ENCODE peak calls at places on chromosome X, in eight cellular contexts. One of them, this sample, is unnamed.

GRCh38 chrX:133325422-133325821 is 89.9 kb downstream of the GPC4 start:
- DNase-seq in mammary epithelial cell: no peak
- DNase-seq in activated T-helper 1 cell treated with anti-CD3 and anti-CD28 coated beads, Interleukin-2, amount 50 U/mL, for 16 hours: no peak
- DNase-seq in posterior vena cava: no peak
- DNase-seq in neural progenitor cell: no peak
- DNase-seq in NCI-H748 treated with DMSO at 0.1 percent for 48 hours: no peak
- DNase-seq in GM13977: no peak
- DNase-seq in neural crest cell: no peak
- DNase-seq in this sample: no peak

GRCh38 chrX:12225073-12225472 is 86.8 kb downstream of the FRMPD4 start:
- DNase-seq in activated T-helper 1 cell treated with anti-CD3 and anti-CD28 coated beads, Interleukin-2, amount 50 U/mL, for 16 hours: no peak
- DNase-seq in neural progenitor cell: no peak
- DNase-seq in posterior vena cava: no peak
- DNase-seq in neural crest cell: no peak
- DNase-seq in mammary epithelial cell: no peak
- DNase-seq in NCI-H748 treated with DMSO at 0.1 percent for 48 hours: no peak
- DNase-seq in GM13977: no peak
- DNase-seq in this sample: no peak

GRCh38 chrX:74179071-74179470 is 124.9 kb upstream of the ZCCHC13 start:
- DNase-seq in NCI-H748 treated with DMSO at 0.1 percent for 48 hours: no peak
- DNase-seq in neural progenitor cell: no peak
- DNase-seq in GM13977: no peak
- DNase-seq in neural crest cell: no peak
- DNase-seq in mammary epithelial cell: no peak
- DNase-seq in posterior vena cava: no peak
- DNase-seq in activated T-helper 1 cell treated with anti-CD3 and anti-CD28 coated beads, Interleukin-2, amount 50 U/mL, for 16 hours: no peak
- DNase-seq in this sample: no peak

GRCh38 chrX:131235768-131236167 is 53.3 kb downstream of the IGSF1 start:
- DNase-seq in GM13977: no peak
- DNase-seq in NCI-H748 treated with DMSO at 0.1 percent for 48 hours: no peak
- DNase-seq in posterior vena cava: no peak
- DNase-seq in neural progenitor cell: no peak
- DNase-seq in neural crest cell: no peak
- DNase-seq in mammary epithelial cell: no peak
- DNase-seq in activated T-helper 1 cell treated with anti-CD3 and anti-CD28 coated beads, Interleukin-2, amount 50 U/mL, for 16 hours: no peak
- DNase-seq in this sample: no peak

GRCh38 chrX:105882581-105883275 is 60.4 kb downstream of the NRK start:
- DNase-seq in neural crest cell: no peak
- DNase-seq in NCI-H748 treated with DMSO at 0.1 percent for 48 hours: no peak
- DNase-seq in mammary epithelial cell: no peak
- DNase-seq in posterior vena cava: no peak
- DNase-seq in activated T-helper 1 cell treated with anti-CD3 and anti-CD28 coated beads, Interleukin-2, amount 50 U/mL, for 16 hours: no peak
- DNase-seq in neural progenitor cell: no peak
- DNase-seq in GM13977: no peak
- DNase-seq in this sample: no peak

GRCh38 chrX:95248386-95248785 is 1436.3 kb upstream of the DIAPH2 start:
- DNase-seq in NCI-H748 treated with DMSO at 0.1 percent for 48 hours: no peak
- DNase-seq in neural progenitor cell: no peak
- DNase-seq in neural crest cell: no peak
- DNase-seq in mammary epithelial cell: no peak
- DNase-seq in activated T-helper 1 cell treated with anti-CD3 and anti-CD28 coated beads, Interleukin-2, amount 50 U/mL, for 16 hours: no peak
- DNase-seq in posterior vena cava: no peak
- DNase-seq in GM13977: no peak
- DNase-seq in this sample: no peak

GRCh38 chrX:50718791-50719190 is 95.2 kb downstream of the SHROOM4 start:
- DNase-seq in posterior vena cava: no peak
- DNase-seq in activated T-helper 1 cell treated with anti-CD3 and anti-CD28 coated beads, Interleukin-2, amount 50 U/mL, for 16 hours: no peak
- DNase-seq in GM13977: no peak
- DNase-seq in mammary epithelial cell: no peak
- DNase-seq in neural progenitor cell: no peak
- DNase-seq in neural crest cell: no peak
- DNase-seq in NCI-H748 treated with DMSO at 0.1 percent for 48 hours: no peak
- DNase-seq in this sample: no peak

GRCh38 chrX:128436397-128437103 is 384.3 kb upstream of the ACTRT1 start:
- DNase-seq in NCI-H748 treated with DMSO at 0.1 percent for 48 hours: no peak
- DNase-seq in posterior vena cava: no peak
- DNase-seq in activated T-helper 1 cell treated with anti-CD3 and anti-CD28 coated beads, Interleukin-2, amount 50 U/mL, for 16 hours: no peak
- DNase-seq in neural progenitor cell: no peak
- DNase-seq in mammary epithelial cell: no peak
- DNase-seq in neural crest cell: no peak
- DNase-seq in GM13977: no peak
- DNase-seq in this sample: no peak

GRCh38 chrX:29453333-29453732 is 762.0 kb upstream of the MAGEB2 start:
- DNase-seq in posterior vena cava: no peak
- DNase-seq in mammary epithelial cell: no peak
- DNase-seq in neural crest cell: no peak
- DNase-seq in NCI-H748 treated with DMSO at 0.1 percent for 48 hours: no peak
- DNase-seq in activated T-helper 1 cell treated with anti-CD3 and anti-CD28 coated beads, Interleukin-2, amount 50 U/mL, for 16 hours: no peak
- DNase-seq in neural progenitor cell: no peak
- DNase-seq in GM13977: no peak
- DNase-seq in this sample: no peak

GRCh38 chrX:40816906-40817305 is 81.6 kb upstream of the MED14 start:
- DNase-seq in activated T-helper 1 cell treated with anti-CD3 and anti-CD28 coated beads, Interleukin-2, amount 50 U/mL, for 16 hours: no peak
- DNase-seq in posterior vena cava: no peak
- DNase-seq in neural progenitor cell: no peak
- DNase-seq in mammary epithelial cell: no peak
- DNase-seq in neural crest cell: no peak
- DNase-seq in GM13977: no peak
- DNase-seq in NCI-H748 treated with DMSO at 0.1 percent for 48 hours: no peak
- DNase-seq in this sample: no peak

GRCh38 chrX:54415534-54416350 is 24.5 kb upstream of the TSR2 start:
- DNase-seq in posterior vena cava: no peak
- DNase-seq in neural crest cell: peak
- DNase-seq in mammary epithelial cell: no peak
- DNase-seq in neural progenitor cell: peak
- DNase-seq in GM13977: no peak
- DNase-seq in activated T-helper 1 cell treated with anti-CD3 and anti-CD28 coated beads, Interleukin-2, amount 50 U/mL, for 16 hours: no peak
- DNase-seq in NCI-H748 treated with DMSO at 0.1 percent for 48 hours: no peak
- DNase-seq in this sample: no peak

GRCh38 chrX:150473371-150473770 is 95.0 kb upstream of the MTM1 start:
- DNase-seq in GM13977: no peak
- DNase-seq in neural crest cell: no peak
- DNase-seq in activated T-helper 1 cell treated with anti-CD3 and anti-CD28 coated beads, Interleukin-2, amount 50 U/mL, for 16 hours: no peak
- DNase-seq in neural progenitor cell: no peak
- DNase-seq in posterior vena cava: no peak
- DNase-seq in mammary epithelial cell: no peak
- DNase-seq in NCI-H748 treated with DMSO at 0.1 percent for 48 hours: no peak
- DNase-seq in this sample: no peak

GRCh38 chrX:97215166-97215565 is 331.5 kb downstream of the RPA4 start:
- DNase-seq in neural progenitor cell: no peak
- DNase-seq in GM13977: no peak
- DNase-seq in activated T-helper 1 cell treated with anti-CD3 and anti-CD28 coated beads, Interleukin-2, amount 50 U/mL, for 16 hours: no peak
- DNase-seq in mammary epithelial cell: no peak
- DNase-seq in NCI-H748 treated with DMSO at 0.1 percent for 48 hours: no peak
- DNase-seq in posterior vena cava: no peak
- DNase-seq in neural crest cell: no peak
- DNase-seq in this sample: no peak

GRCh38 chrX:54695816-54696487 is 102.1 kb downstream of the ITIH6 start:
- DNase-seq in posterior vena cava: no peak
- DNase-seq in neural progenitor cell: no peak
- DNase-seq in NCI-H748 treated with DMSO at 0.1 percent for 48 hours: no peak
- DNase-seq in mammary epithelial cell: no peak
- DNase-seq in GM13977: peak
- DNase-seq in activated T-helper 1 cell treated with anti-CD3 and anti-CD28 coated beads, Interleukin-2, amount 50 U/mL, for 16 hours: no peak
- DNase-seq in neural crest cell: no peak
- DNase-seq in this sample: no peak

GRCh38 chrX:35016051-35016450 is 73.5 kb downstream of the FAM47B start:
- DNase-seq in mammary epithelial cell: no peak
- DNase-seq in GM13977: no peak
- DNase-seq in neural progenitor cell: no peak
- DNase-seq in NCI-H748 treated with DMSO at 0.1 percent for 48 hours: no peak
- DNase-seq in activated T-helper 1 cell treated with anti-CD3 and anti-CD28 coated beads, Interleukin-2, amount 50 U/mL, for 16 hours: no peak
- DNase-seq in posterior vena cava: no peak
- DNase-seq in neural crest cell: no peak
- DNase-seq in this sample: no peak

GRCh38 chrX:120014354-120015129 is 62.9 kb downstream of the RHOXF2B start:
- DNase-seq in neural crest cell: no peak
- DNase-seq in mammary epithelial cell: no peak
- DNase-seq in posterior vena cava: no peak
- DNase-seq in NCI-H748 treated with DMSO at 0.1 percent for 48 hours: no peak
- DNase-seq in GM13977: no peak
- DNase-seq in activated T-helper 1 cell treated with anti-CD3 and anti-CD28 coated beads, Interleukin-2, amount 50 U/mL, for 16 hours: no peak
- DNase-seq in neural progenitor cell: no peak
- DNase-seq in this sample: no peak

GRCh38 chrX:69067841-69068240 is 97.4 kb downstream of the PJA1 start:
- DNase-seq in activated T-helper 1 cell treated with anti-CD3 and anti-CD28 coated beads, Interleukin-2, amount 50 U/mL, for 16 hours: no peak
- DNase-seq in neural progenitor cell: no peak
- DNase-seq in neural crest cell: no peak
- DNase-seq in mammary epithelial cell: no peak
- DNase-seq in posterior vena cava: peak
- DNase-seq in GM13977: no peak
- DNase-seq in NCI-H748 treated with DMSO at 0.1 percent for 48 hours: no peak
- DNase-seq in this sample: no peak

GRCh38 chrX:69538321-69538876 is 34.3 kb downstream of the NALF2 start:
- DNase-seq in NCI-H748 treated with DMSO at 0.1 percent for 48 hours: peak
- DNase-seq in posterior vena cava: peak
- DNase-seq in neural crest cell: peak
- DNase-seq in activated T-helper 1 cell treated with anti-CD3 and anti-CD28 coated beads, Interleukin-2, amount 50 U/mL, for 16 hours: peak
- DNase-seq in neural progenitor cell: peak
- DNase-seq in mammary epithelial cell: peak
- DNase-seq in GM13977: peak
- DNase-seq in this sample: peak

GRCh38 chrX:133544105-133544504 is 128.8 kb upstream of the GPC4 start:
- DNase-seq in mammary epithelial cell: peak
- DNase-seq in activated T-helper 1 cell treated with anti-CD3 and anti-CD28 coated beads, Interleukin-2, amount 50 U/mL, for 16 hours: no peak
- DNase-seq in GM13977: no peak
- DNase-seq in neural progenitor cell: no peak
- DNase-seq in NCI-H748 treated with DMSO at 0.1 percent for 48 hours: no peak
- DNase-seq in neural crest cell: no peak
- DNase-seq in posterior vena cava: no peak
- DNase-seq in this sample: no peak

GRCh38 chrX:113790987-113791386 is 792.9 kb upstream of the HTR2C start:
- DNase-seq in activated T-helper 1 cell treated with anti-CD3 and anti-CD28 coated beads, Interleukin-2, amount 50 U/mL, for 16 hours: no peak
- DNase-seq in neural progenitor cell: no peak
- DNase-seq in GM13977: no peak
- DNase-seq in mammary epithelial cell: no peak
- DNase-seq in neural crest cell: no peak
- DNase-seq in NCI-H748 treated with DMSO at 0.1 percent for 48 hours: no peak
- DNase-seq in posterior vena cava: no peak
- DNase-seq in this sample: no peak

GRCh38 chrX:120570201-120570600 is 9.4 kb upstream of the CUL4B start:
- DNase-seq in neural progenitor cell: no peak
- DNase-seq in NCI-H748 treated with DMSO at 0.1 percent for 48 hours: no peak
- DNase-seq in GM13977: no peak
- DNase-seq in activated T-helper 1 cell treated with anti-CD3 and anti-CD28 coated beads, Interleukin-2, amount 50 U/mL, for 16 hours: no peak
- DNase-seq in posterior vena cava: no peak
- DNase-seq in neural crest cell: no peak
- DNase-seq in mammary epithelial cell: no peak
- DNase-seq in this sample: no peak

GRCh38 chrX:31333181-31333831 is 261.5 kb upstream of the FTHL17 start:
- DNase-seq in neural progenitor cell: no peak
- DNase-seq in neural crest cell: no peak
- DNase-seq in posterior vena cava: no peak
- DNase-seq in NCI-H748 treated with DMSO at 0.1 percent for 48 hours: no peak
- DNase-seq in GM13977: no peak
- DNase-seq in mammary epithelial cell: peak
- DNase-seq in activated T-helper 1 cell treated with anti-CD3 and anti-CD28 coated beads, Interleukin-2, amount 50 U/mL, for 16 hours: no peak
- DNase-seq in this sample: no peak

GRCh38 chrX:134566506-134566905 is 91.8 kb downstream of the PLAC1 start:
- DNase-seq in neural progenitor cell: no peak
- DNase-seq in GM13977: no peak
- DNase-seq in posterior vena cava: no peak
- DNase-seq in neural crest cell: no peak
- DNase-seq in NCI-H748 treated with DMSO at 0.1 percent for 48 hours: no peak
- DNase-seq in mammary epithelial cell: no peak
- DNase-seq in activated T-helper 1 cell treated with anti-CD3 and anti-CD28 coated beads, Interleukin-2, amount 50 U/mL, for 16 hours: no peak
- DNase-seq in this sample: no peak

This sample was measured in anterior cingulate cortex.